ENCODE peak calls at places on chromosomes 13 and 19, in eight cellular contexts. D is RWPE1; F is activated naive CD4-positive, alpha-beta T cell treated with anti-CD3 and anti-CD28 coated beads for 36 hours; Z is GM10248; I is AG09319; A is left lung; N is stimulated activated CD8-positive, alpha-beta memory T cell treated with anti-CD3 and anti-CD28 coated beads, Interleukin-15, amount 100 ng/mL, for 24 hours; L is CD4-positive, CD25-positive, alpha-beta regulatory T cell. C is an unnamed sample.

GRCh38 chr13:81987159-81987558 is 1646.2 kb upstream of the SPRY2 start:
- DNase-seq in D (no peak), F (no peak), Z (no peak), I (no peak), A (no peak), N (no peak), L (no peak), C (no peak)

GRCh38 chr13:89307278-89307677 is 1636.1 kb downstream of the SLITRK5 start:
- DNase-seq in D (no peak), F (no peak), Z (no peak), I (no peak), A (no peak), N (no peak), L (no peak), C (no peak)

GRCh38 chr13:33676045-33676699 is 141.8 kb upstream of the RFC3 start:
- DNase-seq in D (no peak), F (no peak), Z (no peak), I (no peak), A (no peak), N (no peak), L (no peak), C (peak; percentile 18)

GRCh38 chr13:35479223-35479536 is 2.7 kb upstream of the MAB21L1 start:
- DNase-seq in D (no peak), F (no peak), Z (no peak), I (no peak), A (no peak), N (no peak), L (no peak), C (no peak)

GRCh38 chr19:4913996-4914735 is 4.9 kb downstream of the UHRF1 start:
- DNase-seq in D (no peak), F (peak; percentile 64), Z (no peak), I (no peak), A (no peak), N (no peak), L (no peak), C (no peak)

GRCh38 chr13:44309771-44310767 is 63.6 kb upstream of the SERP2 start:
- DNase-seq in D (no peak), F (no peak), Z (no peak), I (no peak), A (no peak), N (no peak), L (no peak), C (peak; percentile 29)

GRCh38 chr19:51096473-51097165 is 11.6 kb downstream of the CTU1 start:
- DNase-seq in D (no peak), F (no peak), Z (no peak), I (no peak), A (no peak), N (no peak), L (no peak), C (no peak)

GRCh38 chr19:12872941-12873890 is 8.0 kb downstream of the DNASE2 start:
- DNase-seq in D (peak; percentile 94), F (peak; percentile 69), Z (peak; percentile 68), I (no peak), A (no peak), N (no peak), L (peak; percentile 44), C (no peak)

GRCh38 chr19:12913871-12914690 is 5.0 kb downstream of the SYCE2 start:
- DNase-seq in D (no peak), F (peak; percentile 79), Z (no peak), I (no peak), A (no peak), N (no peak), L (peak; percentile 54), C (no peak)

GRCh38 chr19:14405758-14406644 is 13.1 kb downstream of the DDX39A start:
- DNase-seq in D (peak; percentile 95), F (peak; percentile 91), Z (peak; percentile 98), I (peak; percentile 44), A (peak; percentile 83), N (peak; percentile 85), L (peak; percentile 88), C (peak; percentile 82)

GRCh38 chr13:110557082-110557481 is 4.4 kb downstream of the RAB20 start:
- DNase-seq in D (no peak), F (no peak), Z (no peak), I (no peak), A (no peak), N (no peak), L (no peak), C (no peak)

GRCh38 chr19:31135841-31136240 is 213.4 kb downstream of the TSHZ3 start:
- DNase-seq in D (no peak), F (no peak), Z (no peak), I (no peak), A (no peak), N (no peak), L (no peak), C (no peak)

GRCh38 chr13:44437356-44438233 is 64.0 kb downstream of the SERP2 start:
- DNase-seq in D (no peak), F (no peak), Z (peak; percentile 48), I (no peak), A (no peak), N (no peak), L (peak; percentile 67), C (no peak)

GRCh38 chr13:50715402-50716146 is 127.9 kb downstream of the DLEU7 start:
- DNase-seq in D (no peak), F (no peak), Z (no peak), I (no peak), A (peak; percentile 80), N (no peak), L (no peak), C (peak; percentile 35)

GRCh38 chr19:34274827-34275625 is 20.7 kb downstream of the GARRE1 start:
- DNase-seq in D (peak; percentile 41), F (no peak), Z (no peak), I (peak; percentile 70), A (no peak), N (no peak), L (no peak), C (no peak)

GRCh38 chr13:80341098-80341701 is at the start of gene SPRY2:
- DNase-seq in D (peak; percentile 85), F (peak; percentile 64), Z (peak; percentile 59), I (peak; percentile 92), A (peak; percentile 94), N (no peak), L (no peak), C (peak; percentile 93)

GRCh38 chr13:108227651-108228272 is 9.6 kb downstream of the ABHD13 start:
- DNase-seq in D (peak; percentile 21), F (peak; percentile 45), Z (peak; percentile 17), I (no peak), A (no peak), N (no peak), L (peak; percentile 52), C (peak; percentile 24)

GRCh38 chr19:28066161-28066560 is 1146.8 kb downstream of the UQCRFS1 start:
- DNase-seq in D (no peak), F (no peak), Z (no peak), I (no peak), A (no peak), N (no peak), L (no peak), C (no peak)

GRCh38 chr13:113937073-113937472 is 36.8 kb downstream of the C13orf46 start:
- DNase-seq in D (no peak), F (no peak), Z (no peak), I (no peak), A (peak; percentile 23), N (no peak), L (no peak), C (no peak)

GRCh38 chr19:19064811-19065745 is 1.3 kb downstream of the SLC25A42 start:
- DNase-seq in D (peak; percentile 14), F (peak; percentile 58), Z (peak; percentile 49), I (no peak), A (no peak), N (no peak), L (peak; percentile 27), C (no peak)

GRCh38 chr19:41969772-41970458 is 10.8 kb upstream of the RABAC1 start:
- DNase-seq in D (no peak), F (no peak), Z (no peak), I (no peak), A (no peak), N (no peak), L (no peak), C (no peak)

GRCh38 chr13:34310539-34310938 is 492.6 kb downstream of the RFC3 start:
- DNase-seq in D (no peak), F (no peak), Z (no peak), I (no peak), A (no peak), N (no peak), L (no peak), C (no peak)

GRCh38 chr19:2616741-2617392 is 85.6 kb downstream of the GNG7 start:
- DNase-seq in D (no peak), F (peak; percentile 87), Z (no peak), I (no peak), A (peak; percentile 86), N (no peak), L (no peak), C (no peak)

GRCh38 chr19:41324921-41325639 is 15.1 kb downstream of the CCDC97 start:
- DNase-seq in D (peak; percentile 84), F (no peak), Z (peak; percentile 33), I (no peak), A (peak; percentile 77), N (no peak), L (no peak), C (peak; percentile 82)

GRCh38 chr19:33293255-33294057 is 8.9 kb downstream of the CEBPA start:
- DNase-seq in D (peak; percentile 80), F (no peak), Z (no peak), I (peak; percentile 24), A (no peak), N (no peak), L (no peak), C (no peak)

GRCh38 chr19:35704218-35704617 is at the start of gene ZBTB32:
- DNase-seq in D (peak; percentile 75), F (no peak), Z (no peak), I (no peak), A (no peak), N (no peak), L (no peak), C (no peak)

GRCh38 chr19:31140717-31141116 is 208.5 kb downstream of the TSHZ3 start:
- DNase-seq in D (no peak), F (no peak), Z (no peak), I (no peak), A (no peak), N (no peak), L (no peak), C (no peak)

GRCh38 chr19:17266975-17267788 is at the start of gene BABAM1:
- DNase-seq in D (peak; percentile 100), F (peak; percentile 99), Z (peak; percentile 98), I (peak; percentile 98), A (peak; percentile 96), N (peak; percentile 69), L (peak; percentile 98), C (peak; percentile 87)

GRCh38 chr19:19447536-19448237 is 42.2 kb downstream of the GATAD2A start:
- DNase-seq in D (no peak), F (peak; percentile 71), Z (no peak), I (no peak), A (no peak), N (no peak), L (peak; percentile 55), C (no peak)

GRCh38 chr19:18672044-18672451 is 11.4 kb upstream of the CRTC1 start:
- DNase-seq in D (no peak), F (no peak), Z (no peak), I (no peak), A (no peak), N (no peak), L (no peak), C (no peak)

GRCh38 chr19:10501971-10502523 is 1.1 kb downstream of the KEAP1 start:
- DNase-seq in D (peak; percentile 45), F (peak; percentile 50), Z (peak; percentile 73), I (no peak), A (peak; percentile 85), N (no peak), L (no peak), C (peak; percentile 81)

GRCh38 chr19:3986260-3987041 is 1.2 kb upstream of the EEF2 start:
- DNase-seq in D (peak; percentile 57), F (peak; percentile 81), Z (peak; percentile 51), I (no peak), A (no peak), N (no peak), L (peak; percentile 75), C (peak; percentile 72)

GRCh38 chr19:53157601-53158000 is 1.3 kb downstream of the ZNF347 start:
- DNase-seq in D (no peak), F (no peak), Z (no peak), I (no peak), A (no peak), N (no peak), L (no peak), C (no peak)

GRCh38 chr13:102878491-102878890 is 32.7 kb downstream of the ERCC5 start:
- DNase-seq in D (no peak), F (no peak), Z (no peak), I (peak; percentile 2), A (no peak), N (no peak), L (no peak), C (no peak)

C was measured in heart right ventricle.